ENCODE peak calls at places on chromosome 12, in six cellular contexts. F is heart left ventricle, J is lung, H is upper lobe of right lung, T is thyroid gland, S is gastrocnemius medialis. P is an unnamed sample.
A peak's percentile ranks its signal among the peaks of the same experiment; 100 is the strongest.

GRCh38 chr12:123910057-123910456 is 62.6 kb downstream of the CCDC92 start:
- DNase-seq in S (no peak), J (no peak), T (no peak), H (no peak), F (no peak), P (no peak)

GRCh38 chr12:52925717-52926595 is 21.1 kb upstream of the KRT8 start:
- DNase-seq in S (no peak), J (peak; percentile 77), F (no peak), T (peak; percentile 88), H (no peak), P (no peak)

GRCh38 chr12:93742086-93742934 is 65.1 kb downstream of the CRADD start:
- DNase-seq in T (peak; percentile 82), S (peak; percentile 52), J (peak; percentile 82), F (peak; percentile 73), H (peak; percentile 91), P (peak; percentile 82)

GRCh38 chr12:32108829-32109228 is 2.2 kb downstream of the BICD1 start:
- DNase-seq in T (no peak), F (no peak), S (no peak), H (no peak), J (no peak), P (no peak)

GRCh38 chr12:80271770-80272169 is 172.3 kb upstream of the PTPRQ start:
- DNase-seq in H (no peak), T (no peak), S (no peak), J (no peak), F (no peak), P (no peak)

GRCh38 chr12:65962921-65963883 is 138.9 kb downstream of the HMGA2 start:
- DNase-seq in S (no peak), F (no peak), T (peak; percentile 62), H (no peak), J (no peak), P (peak; percentile 20)

GRCh38 chr12:127143020-127143419 is 1124.0 kb upstream of the TMEM132C start:
- DNase-seq in J (no peak), H (no peak), S (no peak), T (no peak), F (no peak), P (no peak)

GRCh38 chr12:81294325-81295190 is 216.7 kb downstream of the ACSS3 start:
- DNase-seq in J (no peak), T (no peak), H (no peak), F (no peak), S (no peak), P (no peak)

GRCh38 chr12:96258451-96258933 is 64.3 kb downstream of the ELK3 start:
- DNase-seq in F (peak; percentile 80), S (no peak), J (no peak), T (no peak), H (no peak), P (peak; percentile 84)

GRCh38 chr12:11134300-11134699 is at the start of gene TAS2R30:
- DNase-seq in F (no peak), H (no peak), J (no peak), T (no peak), S (no peak), P (no peak)

GRCh38 chr12:51923506-51924365 is 16.4 kb downstream of the ACVRL1 start:
- DNase-seq in J (peak; percentile 52), F (peak; percentile 66), H (peak; percentile 85), S (peak; percentile 53), T (peak; percentile 42), P (peak; percentile 59)

GRCh38 chr12:31585271-31585670 is 5.7 kb downstream of the DENND5B start:
- DNase-seq in S (no peak), F (no peak), J (no peak), H (no peak), T (no peak), P (no peak)

GRCh38 chr12:27900920-27901879 is 71.3 kb downstream of the PTHLH start:
- DNase-seq in J (no peak), T (no peak), F (no peak), S (no peak), H (no peak), P (no peak)

GRCh38 chr12:24776856-24777255 is 172.0 kb downstream of the BCAT1 start:
- DNase-seq in S (no peak), F (no peak), J (no peak), T (no peak), H (no peak), P (no peak)

GRCh38 chr12:6914246-6914947 is at the start of gene ENO2:
- DNase-seq in J (peak; percentile 68), S (peak; percentile 56), F (peak; percentile 80), T (peak; percentile 77), H (peak; percentile 90), P (peak; percentile 93)

GRCh38 chr12:15212877-15213276 is 8.3 kb downstream of the RERG start:
- DNase-seq in S (no peak), J (no peak), H (no peak), F (no peak), T (no peak), P (no peak)

GRCh38 chr12:69534389-69534822 is 50.9 kb upstream of the CCT2 start:
- DNase-seq in S (peak; percentile 34), T (peak; percentile 77), H (no peak), J (peak; percentile 80), F (peak; percentile 57), P (peak; percentile 81)

GRCh38 chr12:57384512-57384911 is 46.3 kb downstream of the R3HDM2 start:
- DNase-seq in F (no peak), T (no peak), S (no peak), H (no peak), J (no peak), P (no peak)
- H3K4me3 ChIP-seq in F (no peak overlapping the region), T (no peak overlapping the region), S (no peak overlapping the region), H (no peak overlapping the region), J (no peak overlapping the region), P (no peak overlapping the region)

DNA sequence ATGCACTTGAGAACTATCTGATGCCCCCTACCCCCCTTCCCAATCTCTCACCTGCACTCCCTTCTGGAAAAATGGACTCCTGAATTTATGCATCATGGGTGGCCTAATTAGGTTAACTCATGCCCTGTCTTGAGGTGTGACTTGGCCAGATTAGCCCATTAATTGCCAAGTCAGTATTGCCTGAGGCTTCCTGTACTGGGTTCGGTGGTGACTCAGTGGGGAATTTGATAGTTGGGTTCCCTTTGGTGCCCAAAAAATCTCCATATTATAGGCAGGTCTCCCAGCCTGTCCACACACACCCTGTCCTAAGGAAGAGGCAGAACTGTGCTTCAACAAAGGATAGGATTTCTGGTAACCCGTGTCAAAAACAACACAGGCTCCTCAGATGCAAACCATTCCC is 146.2 kb downstream of the CHST11 start:
- DNase-seq in F (no peak), T (no peak), H (no peak), S (no peak), J (no peak), P (no peak)
- H3K4me1 ChIP-seq in F (no peaks in the 10 kb centered on the region), T (peaks cover 27% of the 10 kb centered on the region), H (peaks cover 51% of the 10 kb centered on the region), S (no peaks in the 10 kb centered on the region), J (peaks cover 16% of the 10 kb centered on the region), P (no peaks in the 10 kb centered on the region)

DNA sequence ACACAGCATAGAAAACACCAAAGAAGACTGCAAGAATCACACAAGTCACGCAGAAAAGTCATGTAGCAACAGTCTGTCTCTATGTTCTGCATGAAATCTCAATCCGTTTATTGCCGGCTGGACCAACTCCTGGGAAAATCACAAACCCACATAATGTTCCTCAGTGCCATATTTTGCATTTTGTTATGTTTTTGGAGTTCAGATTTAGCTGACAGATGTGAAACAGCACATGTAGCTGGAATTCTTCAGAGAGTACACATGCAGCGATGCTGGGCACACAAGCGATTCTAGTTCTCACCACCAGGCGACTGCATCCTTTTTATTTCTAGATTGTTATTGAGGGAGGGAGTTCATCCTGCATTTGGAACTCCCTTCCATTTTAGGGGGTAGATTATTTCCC is 193.2 kb downstream of the APAF1 start:
- DNase-seq in H (no peak), T (no peak), F (no peak), J (no peak), S (no peak), P (no peak)
- TF ChIP-seq CTCF in H (peak; percentile 8), T (no peak), F (no peak), J (no peak), S (no peak), P (peak; percentile 11)

GRCh38 chr12:13004368-13004767 is 4.3 kb upstream of the HEBP1 start:
- DNase-seq in S (no peak), F (no peak), H (no peak), T (no peak), J (no peak), P (no peak)

GRCh38 chr12:13000616-13000934 is 510 bp upstream of the HEBP1 start:
- DNase-seq in S (no peak), H (peak; percentile 81), T (peak; percentile 71), F (no peak), J (no peak), P (no peak)

GRCh38 chr12:13001725-13002040 is 1.6 kb upstream of the HEBP1 start:
- DNase-seq in F (peak; percentile 29), S (no peak), T (no peak), J (no peak), H (no peak), P (no peak)

GRCh38 chr12:13000935-13001724 is 1.1 kb upstream of the HEBP1 start:
- DNase-seq in S (peak; percentile 20), J (peak; percentile 43), F (peak; percentile 40), T (peak; percentile 65), H (peak; percentile 85), P (peak; percentile 48)

DNA sequence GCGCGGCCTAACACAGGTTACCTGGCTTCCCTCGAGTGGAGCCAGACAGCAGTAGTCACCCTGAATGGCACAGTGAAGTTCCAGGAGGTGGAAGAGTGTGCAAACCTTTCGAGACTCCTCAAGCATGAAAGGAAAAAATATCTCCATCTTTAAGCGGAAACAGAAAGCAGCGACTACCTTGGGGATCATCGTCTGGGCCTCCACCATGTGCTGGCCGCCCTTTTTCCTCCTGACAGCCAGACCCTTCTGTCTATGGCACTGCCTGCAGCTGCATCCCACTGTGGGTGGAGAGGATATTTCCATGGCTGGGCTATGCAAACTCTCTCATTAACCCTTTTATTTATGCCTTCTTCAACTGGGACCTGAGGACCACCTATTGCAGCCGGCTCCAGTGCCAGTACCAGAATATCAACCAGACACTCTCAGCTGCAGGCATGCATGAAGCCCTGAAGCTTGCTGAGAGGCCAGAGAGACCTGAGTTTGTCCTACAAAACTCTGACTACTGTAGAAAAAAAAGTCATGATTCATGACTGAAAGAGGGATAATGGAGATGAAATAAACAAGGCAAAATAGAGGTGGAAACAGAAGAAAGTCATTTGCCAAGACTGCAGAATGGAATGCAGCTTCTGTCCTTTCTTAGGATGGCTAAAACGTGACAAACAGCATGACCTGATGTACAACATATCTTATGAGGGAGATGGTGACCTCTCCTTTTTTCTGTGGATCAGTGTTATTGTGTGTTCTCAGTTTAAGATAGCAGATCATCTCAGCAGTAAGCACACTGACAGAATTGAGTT is 2.4 kb upstream of the HEBP1 start:
- DNase-seq in T (peak; percentile 46), H (no peak), F (no peak), J (no peak), S (no peak), P (no peak)
- H3K4me3 ChIP-seq in T (no peak overlapping the region), H (no peak overlapping the region), F (no peak overlapping the region), J (no peak overlapping the region), S (no peak overlapping the region), P (no peak overlapping the region)

DNA sequence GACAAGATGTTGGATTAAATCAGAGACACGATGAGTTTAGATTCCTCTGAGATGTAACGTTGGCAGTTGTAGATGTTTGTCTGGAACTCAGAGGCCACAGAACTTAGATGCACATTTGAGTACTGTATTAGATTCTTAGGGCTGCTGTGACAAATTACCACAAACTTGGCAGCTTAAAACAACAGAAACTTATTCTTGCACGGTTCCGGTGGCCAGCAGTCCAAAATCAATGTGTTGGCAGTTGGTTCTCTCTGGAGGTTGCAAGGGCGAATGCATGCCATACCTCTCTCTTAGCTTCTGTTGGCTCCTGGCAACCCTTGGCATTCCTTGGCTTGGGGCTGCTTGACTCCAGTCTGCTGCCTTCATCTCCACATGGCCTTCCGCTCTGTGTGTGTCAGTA is 118.9 kb downstream of the C12orf75 start:
- DNase-seq in H (no peak), J (no peak), T (no peak), F (no peak), S (no peak), P (no peak)
- H3K4me1 ChIP-seq in H (no peaks in the 10 kb centered on the region), J (no peaks in the 10 kb centered on the region), T (no peaks in the 10 kb centered on the region), F (no peaks in the 10 kb centered on the region), S (peaks cover 13% of the 10 kb centered on the region), P (no peaks in the 10 kb centered on the region)